ENCODE peak calls at places on chromosomes 13 and 19, in five cellular contexts. O, N, S, G and M are unnamed samples.

GRCh38 chr13:46640843-46641242 is 87.9 kb downstream of the LRCH1 start:
- DNase-seq in G (peak; percentile 37), O (no peak), N (no peak), S (no peak), M (peak; percentile 46)

GRCh38 chr19:10211071-10211470 is 16.3 kb upstream of the DNMT1 start:
- DNase-seq in G (no peak), O (no peak), N (no peak), S (no peak), M (no peak)

GRCh38 chr13:80180745-80181144 is 160.2 kb downstream of the SPRY2 start:
- DNase-seq in N (no peak), S (no peak), G (no peak), O (no peak), M (no peak)

GRCh38 chr13:113029061-113029445 is 60.0 kb downstream of the MCF2L start:
- DNase-seq in O (no peak), G (no peak), S (no peak), N (no peak), M (no peak)

GRCh38 chr19:39916236-39916635 is 18.2 kb downstream of the FCGBP start:
- DNase-seq in O (no peak), N (peak; percentile 61), G (no peak), S (no peak), M (no peak)

GRCh38 chr13:70375718-70376117 is 267.5 kb upstream of the KLHL1 start:
- DNase-seq in G (no peak), N (no peak), S (no peak), O (no peak), M (no peak)

GRCh38 chr13:67841071-67841470 is 610.9 kb upstream of the PCDH9 start:
- DNase-seq in G (no peak), O (no peak), N (no peak), S (no peak), M (no peak)

GRCh38 chr19:57068921-57069697 is 50.7 kb upstream of the USP29 start:
- DNase-seq in N (no peak), S (no peak), O (no peak), G (peak; percentile 4), M (peak; percentile 14)

GRCh38 chr13:94415484-94415883 is 64.0 kb downstream of the DCT start:
- DNase-seq in G (no peak), O (no peak), S (no peak), N (no peak), M (no peak)

GRCh38 chr19:2274937-2275535 is 6.9 kb downstream of the PEAK3 start:
- DNase-seq in N (no peak), S (no peak), G (peak; percentile 66), O (peak; percentile 78), M (peak; percentile 63)

GRCh38 chr19:46609511-46610412 is 8.6 kb downstream of the CALM3 start:
- DNase-seq in N (peak; percentile 74), G (no peak), S (no peak), O (no peak), M (no peak)

GRCh38 chr19:42089191-42089750 is 13.3 kb downstream of the ZNF574 start:
- DNase-seq in N (no peak), G (no peak), O (no peak), S (no peak), M (no peak)

GRCh38 chr19:2726904-2727639 is 5.9 kb upstream of the DIRAS1 start:
- DNase-seq in S (no peak), O (no peak), N (no peak), G (peak; percentile 35), M (no peak)

GRCh38 chr19:18282788-18283141 is 1.3 kb upstream of the JUND start:
- DNase-seq in S (no peak), O (no peak), G (no peak), N (no peak), M (no peak)
- H3K4me3 ChIP-seq in S (peak overlapping the region; percentile 60), O (peak overlapping the region; percentile 79), G (peak overlapping the region; percentile 74), N (no peak overlapping the region), M (peak overlapping the region; percentile 56)

DNA sequence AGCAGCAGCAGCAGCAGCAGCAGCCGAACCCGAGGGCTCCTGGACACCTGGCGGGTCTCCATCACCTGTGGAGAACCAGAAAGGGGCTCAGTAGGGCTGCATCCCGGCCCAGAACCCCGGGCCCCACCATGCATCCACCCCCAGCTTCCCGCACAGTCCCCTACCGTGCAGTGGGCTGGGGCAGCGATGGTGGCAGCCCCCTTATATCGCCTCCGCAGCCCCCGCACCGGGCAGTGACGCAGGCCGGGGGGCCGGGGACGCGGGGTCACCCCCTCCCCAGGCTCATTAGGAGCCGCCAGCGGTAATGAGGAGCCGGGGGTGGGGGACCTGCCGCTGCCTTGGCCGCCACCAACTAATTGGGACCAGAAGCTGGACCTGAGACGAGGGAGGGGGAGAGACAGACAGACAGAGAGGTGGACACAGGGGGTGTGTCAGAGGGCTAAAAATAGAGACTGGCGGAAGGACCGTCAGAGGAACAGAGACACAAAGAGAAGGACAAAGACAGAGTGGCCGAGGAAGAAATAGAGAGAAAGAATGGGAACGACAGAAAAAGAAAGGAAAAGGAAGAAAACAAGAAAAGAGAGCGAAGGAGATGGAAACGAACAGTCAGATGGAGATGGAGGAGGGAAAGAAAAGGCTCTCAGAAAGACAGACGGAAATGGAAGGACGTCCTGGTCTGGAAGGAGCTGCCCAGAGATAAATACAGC is at the start of gene PTH2:
- DNase-seq in S (no peak), G (no peak), O (no peak), N (no peak), M (no peak)
- H3K4me3 ChIP-seq in S (no peak within 1 kb of the TSS), G (no peak within 1 kb of the TSS), O (no peak within 1 kb of the TSS), N (no peak within 1 kb of the TSS), M (no peak within 1 kb of the TSS)

DNA sequence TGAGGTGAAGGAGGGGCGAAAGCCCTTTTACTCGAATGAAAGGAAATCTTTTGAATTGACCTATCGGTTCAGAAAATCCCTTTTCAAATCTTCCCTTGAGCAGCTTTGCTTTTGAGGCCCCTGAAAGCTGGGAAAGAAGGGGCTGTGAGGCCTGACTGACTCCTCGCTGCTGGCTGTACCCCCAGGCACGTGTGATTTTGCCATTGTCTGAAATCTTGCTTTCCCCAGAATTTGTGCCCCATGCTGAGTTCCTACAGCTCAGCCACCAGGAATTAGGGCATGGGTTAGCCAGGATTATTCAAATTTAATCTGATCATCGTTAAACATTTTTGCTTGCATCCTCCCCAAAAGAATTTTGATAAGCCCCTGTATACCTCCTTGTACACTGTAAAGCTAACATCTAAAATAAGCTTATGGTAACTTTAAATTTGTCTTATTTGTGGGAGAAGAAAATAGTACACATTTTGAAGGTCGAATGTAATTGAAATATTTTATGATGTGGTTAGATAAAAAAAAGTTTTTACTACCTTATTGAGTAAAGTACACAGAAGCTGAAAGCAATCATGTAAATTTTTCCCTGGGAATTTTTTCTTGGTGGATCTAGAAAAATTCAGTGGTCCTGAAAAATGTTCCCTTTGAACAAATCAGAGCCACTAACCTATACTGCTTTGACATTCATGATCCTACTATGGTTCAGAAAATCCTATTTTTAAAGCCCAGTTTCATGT is 46.7 kb downstream of the SIPA1L3 start:
- DNase-seq in S (no peak), O (peak; percentile 25), N (peak; percentile 32), G (peak; percentile 19), M (peak; percentile 64)
- H3K4me3 ChIP-seq in S (no peak overlapping the region), O (no peak overlapping the region), N (no peak overlapping the region), G (no peak overlapping the region), M (no peak overlapping the region)

DNA sequence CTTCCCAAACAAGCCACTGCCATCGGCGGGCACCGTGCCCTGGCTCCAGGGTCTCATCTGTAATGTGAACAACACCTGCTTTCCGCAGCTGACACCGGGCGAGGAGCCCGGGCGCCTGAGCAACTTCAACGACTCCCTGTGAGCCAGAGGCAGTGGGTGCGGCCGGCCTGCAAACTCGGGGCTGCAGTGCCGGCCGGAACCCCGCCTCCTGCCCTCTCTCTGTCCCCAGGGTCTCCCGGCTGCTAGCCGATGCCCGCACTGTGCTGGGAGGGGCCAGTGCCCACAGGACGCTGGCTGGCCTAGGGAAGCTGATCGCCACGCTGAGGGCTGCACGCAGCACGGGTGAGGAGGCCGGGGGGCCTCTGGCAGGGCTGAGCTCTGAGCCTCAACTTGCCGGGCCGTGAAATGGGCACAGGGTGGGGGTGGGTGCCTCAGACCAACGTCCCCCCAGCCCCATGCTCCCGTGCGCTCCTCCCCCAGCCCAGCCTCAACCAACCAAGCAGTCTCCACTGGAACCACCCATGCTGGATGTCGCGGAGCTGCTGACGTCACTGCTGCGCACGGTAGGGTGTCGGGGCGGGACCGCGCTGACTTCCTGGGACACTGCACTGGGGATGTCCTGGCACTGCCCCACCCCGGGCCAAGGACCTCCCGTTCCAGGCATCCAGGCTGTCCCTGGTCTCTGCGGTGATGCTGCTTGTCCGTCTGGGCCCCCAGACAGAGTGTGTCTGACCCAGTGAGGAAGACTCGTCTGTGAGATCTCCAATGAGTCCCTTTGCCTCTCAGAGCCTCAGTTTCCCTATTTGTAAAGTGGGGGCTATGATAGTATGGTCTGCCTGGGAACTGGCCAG is 2.2 kb downstream of the ABCA7 start:
- DNase-seq in G (peak; percentile 70), N (peak; percentile 95), S (no peak), O (no peak), M (peak; percentile 84)
- H3K4me3 ChIP-seq in G (peak overlapping the region; percentile 77), N (no peak overlapping the region), S (no peak overlapping the region), O (peak overlapping the region; percentile 85), M (peak overlapping the region; percentile 66)

GRCh38 chr13:98439896-98440295 is 137.0 kb downstream of the STK24 start:
- DNase-seq in S (no peak), G (no peak), O (no peak), N (no peak), M (no peak)

GRCh38 chr13:98436379-98436909 is 140.5 kb downstream of the STK24 start:
- DNase-seq in O (no peak), G (no peak), S (no peak), N (no peak), M (no peak)

GRCh38 chr13:98439136-98439828 is 137.6 kb downstream of the STK24 start:
- DNase-seq in S (no peak), O (no peak), G (no peak), N (no peak), M (no peak)

GRCh38 chr13:98440390-98441055 is 136.4 kb downstream of the STK24 start:
- DNase-seq in S (no peak), G (no peak), O (no peak), N (no peak), M (no peak)

GRCh38 chr13:98438246-98439135 is 138.4 kb downstream of the STK24 start:
- DNase-seq in N (no peak), G (no peak), S (no peak), O (no peak), M (no peak)
- H3K4me3 ChIP-seq in N (no peak overlapping the region), G (no peak overlapping the region), S (no peak overlapping the region), O (no peak overlapping the region), M (no peak overlapping the region)